ENCODE peak calls at places on chromosome 7, in seven cellular contexts. S, X, D, F, E, Q and K are unnamed samples.

GRCh38 chr7:35185908-35186731 is 67.8 kb downstream of the TBX20 start:
- DNase-seq in D (no peak), Q (no peak), F (no peak), E (no peak), X (peak), S (peak), K (peak)

GRCh38 chr7:102834999-102835398 is 77.8 kb upstream of the LRRC17 start:
- DNase-seq in D (no peak), X (peak), F (no peak), S (peak), E (no peak), Q (no peak), K (no peak)

GRCh38 chr7:134789967-134790685 is 10.7 kb downstream of the CALD1 start:
- DNase-seq in S (no peak), E (no peak), Q (no peak), X (peak), D (no peak), F (no peak), K (no peak)

GRCh38 chr7:142969183-142969582 is 7.0 kb upstream of the KEL start:
- DNase-seq in E (no peak), S (no peak), F (no peak), X (no peak), Q (no peak), D (no peak), K (no peak)

GRCh38 chr7:140544278-140544896 is 65.1 kb upstream of the MKRN1 start:
- DNase-seq in S (no peak), X (no peak), D (no peak), E (no peak), Q (no peak), F (no peak), K (no peak)

GRCh38 chr7:1106783-1107421 is 19.0 kb downstream of the GPER1 start:
- DNase-seq in X (no peak), Q (no peak), D (no peak), E (no peak), S (no peak), F (no peak), K (no peak)

GRCh38 chr7:130430841-130431713 is 9.7 kb downstream of the CEP41 start:
- DNase-seq in D (no peak), X (peak), Q (no peak), S (no peak), E (no peak), F (no peak), K (peak)

GRCh38 chr7:16900212-16900768 is 18.5 kb upstream of the AGR3 start:
- DNase-seq in X (no peak), D (no peak), S (no peak), E (no peak), F (no peak), Q (no peak), K (no peak)

GRCh38 chr7:10122573-10123100 is 851.0 kb upstream of the PHF14 start:
- DNase-seq in X (peak), Q (no peak), D (no peak), F (no peak), E (no peak), S (no peak), K (peak)

GRCh38 chr7:151838861-151839381 is 38.0 kb downstream of the PRKAG2 start:
- DNase-seq in E (peak), Q (peak), S (no peak), D (peak), X (no peak), F (peak), K (no peak)

GRCh38 chr7:159009951-159010350 is 134.7 kb downstream of the VIPR2 start:
- DNase-seq in F (no peak), S (no peak), X (no peak), E (no peak), D (no peak), Q (no peak), K (no peak)

GRCh38 chr7:30930621-30931020 is 19.0 kb downstream of the AQP1 start:
- DNase-seq in Q (peak), F (no peak), S (no peak), X (peak), E (no peak), D (no peak), K (no peak)

GRCh38 chr7:1622441-1622840 is 47.6 kb upstream of the ELFN1 start:
- DNase-seq in E (no peak), X (no peak), F (no peak), S (no peak), Q (no peak), D (no peak), K (no peak)

GRCh38 chr7:104700336-104700735 is 313.7 kb upstream of the KMT2E start:
- DNase-seq in D (no peak), F (no peak), S (no peak), E (no peak), Q (no peak), X (no peak), K (no peak)

GRCh38 chr7:42203336-42203735 is 33.7 kb downstream of the GLI3 start:
- DNase-seq in D (no peak), S (no peak), F (no peak), Q (no peak), E (no peak), X (no peak), K (no peak)

GRCh38 chr7:45919231-45919825 is 1.7 kb downstream of the IGFBP3 start:
- DNase-seq in Q (no peak), X (no peak), S (no peak), E (no peak), D (no peak), F (no peak), K (no peak)

GRCh38 chr7:124550036-124550435 is 215.6 kb downstream of the GPR37 start:
- DNase-seq in Q (no peak), S (no peak), D (no peak), E (no peak), F (no peak), X (no peak), K (no peak)